ENCODE peak calls at places on chromosome 9, in nine cellular contexts. P is MM.1S, R is endothelial cell of umbilical vein, W is neuronal stem cell, Q is astrocyte, X is lower lobe of right lung, S is K562, Z is IMR-90, J is GM23248. M is an unnamed sample. For H3K36me3 and H3K27me3, the result is how much of the 10 kb centered on the place peaks cover.

GRCh38 chr9:91426123-91426745 is 2.6 kb upstream of the NFIL3 start:
- DNase-seq in Q (no peak), W (no peak), Z (peak), R (peak), P (peak), S (peak), X (no peak), J (peak), M (peak)

GRCh38 chr9:93028448-93029006 is 30.0 kb upstream of the SUSD3 start:
- DNase-seq in Q (no peak), Z (no peak), R (no peak), W (no peak), J (no peak), P (no peak), S (no peak), X (no peak), M (peak)

GRCh38 chr9:116403171-116403570 is 249.6 kb downstream of the PAPPA start:
- DNase-seq in S (no peak), P (no peak), Q (no peak), J (no peak), W (no peak), Z (no peak), X (no peak), R (no peak), M (no peak)

GRCh38 chr9:928363-929042 is 48.0 kb upstream of the DMRT3 start:
- DNase-seq in W (no peak), Z (no peak), R (peak), Q (no peak), S (peak), X (no peak), P (peak), J (peak), M (peak)

GRCh38 chr9:18863821-18864220 is 169.2 kb downstream of the SAXO1 start:
- DNase-seq in Z (no peak), Q (no peak), S (no peak), P (no peak), W (no peak), J (peak), R (no peak), X (no peak), M (no peak)

GRCh38 chr9:98047002-98047401 is 9.5 kb upstream of the NANS start:
- DNase-seq in S (no peak), X (no peak), R (no peak), Z (no peak), Q (no peak), J (no peak), P (no peak), W (no peak), M (no peak)

GRCh38 chr9:80874276-80874675 is 815.1 kb downstream of the TLE1 start:
- DNase-seq in J (peak), S (no peak), Z (peak), X (no peak), R (no peak), Q (peak), W (no peak), P (no peak), M (peak)

GRCh38 chr9:136093995-136094881 is 851 bp downstream of the NACC2 start:
- DNase-seq in J (peak), R (peak), X (peak), Z (peak), S (peak), Q (peak), W (peak), P (no peak), M (peak)

GRCh38 chr9:29100762-29101161 is 1527.5 kb upstream of the C9orf72 start:
- DNase-seq in X (no peak), W (no peak), Q (no peak), J (no peak), Z (no peak), P (no peak), R (no peak), S (no peak), M (no peak)

GRCh38 chr9:10059044-10059443 is 553.8 kb downstream of the PTPRD start:
- DNase-seq in W (no peak), X (no peak), S (no peak), J (peak), R (no peak), Z (peak), Q (peak), P (no peak), M (peak)

GRCh38 chr9:2576631-2577030 is 45.0 kb upstream of the VLDLR start:
- DNase-seq in R (peak), S (no peak), J (no peak), Z (no peak), W (no peak), X (no peak), Q (no peak), P (no peak), M (peak)

GRCh38 chr9:19630762-19631161 is 158.1 kb downstream of the SLC24A2 start:
- DNase-seq in Z (no peak), Q (no peak), W (no peak), P (no peak), X (no peak), S (no peak), J (no peak), R (no peak), M (no peak)

GRCh38 chr9:77375956-77376532 is 198.7 kb downstream of the VPS13A start:
- DNase-seq in Q (peak), J (peak), X (no peak), Z (peak), S (no peak), W (peak), P (no peak), R (no peak), M (no peak)

GRCh38 chr9:87909310-87910041 is 8.3 kb upstream of the SPATA31C1 start:
- DNase-seq in W (no peak), J (no peak), X (peak), Z (no peak), P (no peak), S (no peak), R (no peak), Q (no peak), M (no peak)

GRCh38 chr9:114592356-114592755 is 4.8 kb downstream of the ATP6V1G1 start:
- DNase-seq in R (peak), X (no peak), S (no peak), J (peak), P (peak), Z (peak), Q (no peak), W (no peak), M (peak)

GRCh38 chr9:114282926-114283325 is 40.0 kb upstream of the ORM1 start:
- DNase-seq in Z (peak), Q (peak), X (peak), J (peak), S (no peak), W (no peak), P (peak), R (no peak), M (peak)

GRCh38 chr9:75667155-75667554 is 223.3 kb upstream of the PCSK5 start:
- DNase-seq in Z (no peak), X (no peak), R (no peak), Q (no peak), J (no peak), P (no peak), S (no peak), W (no peak), M (no peak)

GRCh38 chr9:86968258-86968920 is 21.1 kb upstream of the GAS1 start:
- DNase-seq in X (no peak), Z (no peak), P (no peak), J (peak), Q (peak), S (no peak), W (no peak), R (no peak), M (no peak)

GRCh38 chr9:27335088-27335487 is 38.1 kb upstream of the EQTN start:
- DNase-seq in W (no peak), P (no peak), R (no peak), S (no peak), X (no peak), Q (no peak), Z (no peak), J (no peak), M (no peak)

GRCh38 chr9:91332476-91333231 is 29.1 kb downstream of the AUH start:
- DNase-seq in R (no peak), J (no peak), Q (no peak), X (no peak), P (no peak), W (no peak), Z (no peak), S (no peak), M (no peak)

GRCh38 chr9:76530458-76531100 is 71.6 kb downstream of the GCNT1 start:
- DNase-seq in J (peak), W (no peak), Z (peak), R (peak), Q (no peak), X (no peak), S (no peak), P (peak), M (no peak)

GRCh38 chr9:5389109-5389732 is 48.5 kb downstream of the PLGRKT start:
- DNase-seq in Z (peak), S (no peak), X (no peak), W (no peak), R (no peak), P (peak), J (peak), Q (peak), M (peak)

GRCh38 chr9:113501129-113501686 is 37.7 kb downstream of the RGS3 start:
- DNase-seq in P (no peak), Z (no peak), R (peak), J (no peak), W (no peak), Q (no peak), X (peak), S (no peak), M (no peak)

GRCh38 chr9:100515578-100516494 is 42.9 kb downstream of the TMEFF1 start:
- DNase-seq in W (no peak), Z (peak), J (no peak), S (no peak), P (peak), X (no peak), R (no peak), Q (peak), M (peak)

GRCh38 chr9:109012876-109013677 is at the start of gene CTNNAL1:
- DNase-seq in S (peak), P (peak), X (peak), Q (peak), J (peak), W (peak), R (peak), Z (peak), M (no peak)

GRCh38 chr9:38622083-38622674 is 1.8 kb upstream of the ANKRD18A start:
- DNase-seq in Q (no peak), X (no peak), Z (no peak), W (peak), R (no peak), S (no peak), P (no peak), J (peak), M (no peak)

GRCh38 chr9:114224247-114224610 is 68.9 kb downstream of the COL27A1 start:
- DNase-seq in P (no peak), R (peak), W (no peak), J (peak), S (no peak), X (no peak), Z (peak), Q (peak), M (peak)

GRCh38 chr9:75083188-75083976 is 4.6 kb downstream of the NMRK1 start:
- DNase-seq in Z (no peak), R (no peak), P (no peak), S (peak), X (peak), Q (no peak), W (no peak), J (no peak), M (peak)

GRCh38 chr9:95511952-95512750 is 4.6 kb downstream of the PTCH1 start:
- DNase-seq in S (no peak), Z (no peak), X (no peak), P (no peak), W (no peak), R (no peak), Q (no peak), J (peak), M (no peak)

GRCh38 chr9:81599837-81600236 is 89.5 kb downstream of the TLE1 start:
- DNase-seq in Z (no peak), X (no peak), P (no peak), W (no peak), Q (peak), R (peak), J (no peak), S (no peak), M (no peak)

GRCh38 chr9:71681104-71681707 is 87.1 kb downstream of the CEMIP2 start:
- DNase-seq in R (no peak), P (no peak), X (no peak), J (peak), S (no peak), W (no peak), Z (peak), Q (peak), M (no peak)

GRCh38 chr9:7560669-7561305 is 238.8 kb downstream of the DMAC1 start:
- DNase-seq in Z (no peak), J (no peak), R (no peak), W (no peak), X (no peak), P (no peak), Q (no peak), S (no peak), M (no peak)

GRCh38 chr9:104961238-104961637 is 33.3 kb upstream of the ABCA1 start:
- DNase-seq in Q (peak), X (no peak), P (peak), R (peak), J (peak), W (peak), S (peak), Z (peak), M (peak)

DNA sequence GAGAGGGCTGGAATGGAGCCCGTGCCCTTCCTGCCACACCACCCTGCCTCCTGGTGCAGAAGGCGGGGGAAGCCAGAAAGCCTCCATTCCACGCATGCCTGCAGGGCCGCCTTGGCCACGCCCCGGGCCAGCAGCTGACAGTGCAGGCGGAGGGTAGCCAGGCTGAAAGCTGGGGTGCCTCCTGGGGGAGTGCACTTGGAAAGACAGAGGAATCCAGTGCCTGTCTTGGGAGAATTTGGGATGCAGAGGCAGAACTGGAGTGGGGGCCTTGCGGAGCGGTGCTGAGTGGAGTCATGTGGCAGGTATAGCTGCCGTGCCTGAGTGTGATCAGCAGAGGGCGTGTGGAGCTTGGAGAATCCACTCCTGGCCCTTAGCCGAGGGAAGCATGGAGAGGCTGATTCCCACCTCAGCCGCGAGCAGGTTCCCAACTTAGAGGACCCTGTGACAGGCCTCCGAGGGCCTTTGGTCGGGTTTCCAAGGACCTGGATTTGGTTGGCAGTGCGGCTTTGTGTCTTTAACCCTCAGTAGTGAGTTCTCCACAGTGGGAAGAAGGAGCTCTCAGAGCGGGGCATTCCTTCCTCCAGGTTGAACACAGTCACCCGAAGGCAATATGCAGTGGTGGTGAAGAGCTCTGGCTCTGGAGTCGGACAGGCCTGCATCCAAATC is 9.1 kb upstream of the URM1 start:
- DNase-seq in P (peak), W (peak), R (peak), Q (peak), J (peak), Z (peak), X (peak), S (peak), M (peak)
- H3K4me3 ChIP-seq in P (peak), W (no peak), R (no peak), Q (peak), J (peak), Z (peak), X (peak), S (no peak), M (peak)

DNA sequence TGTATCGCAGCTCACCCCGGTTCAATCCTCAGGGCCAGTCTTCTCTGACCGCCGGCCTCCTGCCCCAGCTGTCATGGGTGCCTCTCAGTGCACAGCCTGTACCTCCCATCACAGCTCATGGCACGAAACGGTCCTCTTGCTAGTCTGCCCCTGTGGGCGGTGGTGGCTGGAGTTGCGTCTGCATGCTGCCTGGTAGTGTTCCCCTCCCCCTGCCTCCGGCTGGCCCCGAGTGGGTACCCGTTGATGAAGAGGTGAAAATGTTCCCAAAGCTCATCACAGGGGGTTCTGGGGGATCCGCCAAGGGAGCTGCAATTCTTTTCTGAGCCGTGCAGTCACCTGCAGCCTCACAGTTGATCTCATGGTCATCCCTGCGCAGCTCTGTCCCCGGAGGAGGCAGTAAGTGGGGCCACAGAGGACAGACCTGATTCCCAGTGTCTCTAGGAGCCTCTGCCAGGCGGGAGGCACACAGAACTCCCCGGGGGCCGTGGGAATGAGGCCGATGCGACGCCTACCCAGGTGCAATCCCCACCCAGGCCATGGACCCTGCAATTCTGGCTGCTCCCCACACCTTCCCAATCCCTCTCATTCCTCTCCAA is 34.7 kb upstream of the FIBCD1 start:
- DNase-seq in X (no peak), Q (no peak), Z (no peak), R (no peak), S (peak), J (no peak), W (no peak), P (no peak), M (no peak)
- H3K36me3 ChIP-seq in X (under half), Q (under half), Z (under half), R (under half), S (under half), J (under half), W (under half), P (under half), M (under half)

DNA sequence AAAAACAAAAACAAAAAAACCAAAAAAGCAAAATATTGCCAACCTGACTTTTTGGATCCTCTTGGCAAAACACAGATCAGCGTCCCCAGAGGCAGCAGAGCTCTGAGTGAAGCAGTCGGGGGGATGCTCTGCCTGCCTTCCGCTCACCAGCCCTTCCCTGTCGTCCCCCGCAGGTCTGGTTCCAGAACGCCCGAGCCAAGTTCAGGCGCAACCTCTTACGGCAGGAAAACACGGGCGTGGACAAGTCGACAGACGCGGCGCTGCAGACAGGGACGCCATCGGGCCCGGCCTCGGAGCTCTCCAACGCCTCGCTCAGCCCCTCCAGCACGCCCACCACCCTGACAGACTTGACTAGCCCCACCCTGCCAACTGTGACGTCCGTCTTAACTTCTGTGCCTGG is 20.7 kb downstream of the LHX2 start:
- DNase-seq in X (no peak), Z (no peak), S (no peak), R (no peak), P (no peak), W (no peak), Q (no peak), J (no peak), M (no peak)
- H3K27me3 ChIP-seq in X (half or more), Z (half or more), S (half or more), R (under half), P (under half), W (half or more), Q (half or more), J (under half), M (under half)

GRCh38 chr9:126532489-126532888 is 81.2 kb upstream of the LMX1B start:
- DNase-seq in R (no peak), W (no peak), Q (no peak), Z (no peak), P (no peak), J (no peak), X (no peak), S (no peak), M (no peak)

GRCh38 chr9:126532951-126533910 is 80.5 kb upstream of the LMX1B start:
- DNase-seq in Z (no peak), X (peak), Q (no peak), S (no peak), P (no peak), J (no peak), W (no peak), R (no peak), M (no peak)

GRCh38 chr9:126533911-126534300 is 79.8 kb upstream of the LMX1B start:
- DNase-seq in P (no peak), W (no peak), Q (no peak), J (no peak), X (peak), Z (no peak), S (no peak), R (no peak), M (no peak)

GRCh38 chr9:126536131-126536530 is 77.6 kb upstream of the LMX1B start:
- DNase-seq in P (no peak), X (peak), R (no peak), Q (no peak), J (no peak), Z (no peak), W (no peak), S (no peak), M (no peak)

DNA sequence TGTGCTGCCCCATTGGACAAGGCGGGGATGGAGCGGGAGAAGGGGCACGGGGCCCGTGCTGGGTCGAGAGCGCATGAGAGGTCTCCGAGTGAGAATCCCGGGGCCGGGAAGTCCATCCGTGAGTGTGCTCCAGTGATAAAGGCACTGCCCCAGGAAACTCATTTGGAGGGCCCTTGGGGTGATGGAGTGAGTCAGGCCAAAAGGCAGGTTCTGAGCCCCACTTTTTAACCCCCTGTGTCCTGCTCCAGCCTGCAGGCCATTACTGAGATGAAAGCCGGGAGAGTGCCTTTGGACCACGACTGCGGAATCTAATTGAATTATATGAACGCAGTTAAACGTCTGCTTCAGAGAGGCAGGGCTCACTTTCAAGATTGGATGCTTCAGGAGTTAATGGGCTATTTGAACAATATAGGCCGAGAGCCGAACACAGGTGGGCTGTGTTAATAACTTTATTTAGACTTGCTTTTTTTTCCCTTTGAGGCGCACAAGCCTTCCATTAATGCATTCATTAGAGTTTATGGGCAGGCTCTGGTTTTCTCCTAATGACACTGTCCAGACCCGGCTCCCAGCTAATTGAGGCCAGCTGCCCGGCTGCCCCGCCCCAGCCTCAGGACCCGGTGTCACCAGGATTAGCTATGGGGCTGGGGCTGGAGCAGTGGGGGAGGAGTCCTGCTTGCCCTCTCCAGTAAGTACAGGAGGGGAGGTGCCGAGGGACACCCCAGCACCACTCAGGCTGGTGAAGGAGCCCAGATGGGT is 79.1 kb upstream of the LMX1B start:
- DNase-seq in Q (no peak), Z (no peak), S (no peak), W (no peak), R (no peak), X (peak), J (no peak), P (no peak), M (no peak)
- H3K4me3 ChIP-seq in Q (no peak), Z (no peak), S (no peak), W (no peak), R (no peak), X (no peak), J (no peak), P (no peak), M (no peak)

GRCh38 chr9:121331992-121332685 is 37.9 kb downstream of the STOM start:
- DNase-seq in Z (peak), W (no peak), Q (no peak), P (no peak), R (peak), X (no peak), S (no peak), J (peak), M (no peak)
- H3K36me3 ChIP-seq in Z (half or more), W (under half), Q (under half), P (under half), R (under half), X (half or more), S (under half), J (under half), M (under half)

M was measured in bronchial epithelial cell.